ENCODE peak calls at places on chromosomes 3 and 15, in six cellular contexts. One of them, this sample, is unnamed. For H3K36me3, the result is how much of the 10 kb centered on the place peaks cover.

GRCh38 chr3:39038165-39038564 is 13.6 kb downstream of the SCN11A start:
- DNase-seq in prostate gland: no peak
- DNase-seq in tibial artery: no peak
- DNase-seq in transverse colon: no peak
- DNase-seq in GM12878: no peak
- DNase-seq in fibroblast of lung: peak
- DNase-seq in this sample: no peak

GRCh38 chr3:127088511-127089430 is 104.2 kb upstream of the PRR23E start:
- DNase-seq in prostate gland: no peak
- DNase-seq in tibial artery: no peak
- DNase-seq in transverse colon: no peak
- DNase-seq in GM12878: no peak
- DNase-seq in fibroblast of lung: no peak
- DNase-seq in this sample: no peak

GRCh38 chr3:185976977-185977678 is 39.3 kb upstream of the TRA2B start:
- DNase-seq in prostate gland: peak
- DNase-seq in tibial artery: peak
- DNase-seq in transverse colon: peak
- DNase-seq in GM12878: peak
- DNase-seq in fibroblast of lung: peak
- DNase-seq in this sample: peak

GRCh38 chr15:76140069-76140454 is 80.3 kb downstream of the TMEM266 start:
- DNase-seq in prostate gland: no peak
- DNase-seq in tibial artery: no peak
- DNase-seq in transverse colon: no peak
- DNase-seq in GM12878: no peak
- DNase-seq in fibroblast of lung: no peak
- DNase-seq in this sample: no peak

GRCh38 chr3:50604628-50605588 is 6.7 kb downstream of the CISH start:
- DNase-seq in prostate gland: peak
- DNase-seq in tibial artery: no peak
- DNase-seq in transverse colon: peak
- DNase-seq in GM12878: no peak
- DNase-seq in fibroblast of lung: no peak
- DNase-seq in this sample: no peak

GRCh38 chr3:37700849-37701248 is 160.8 kb upstream of the CTDSPL start:
- DNase-seq in prostate gland: no peak
- DNase-seq in tibial artery: peak
- DNase-seq in transverse colon: no peak
- DNase-seq in GM12878: no peak
- DNase-seq in fibroblast of lung: no peak
- DNase-seq in this sample: no peak

GRCh38 chr3:75332784-75333183 is 331.3 kb upstream of the FRG2C start:
- DNase-seq in prostate gland: no peak
- DNase-seq in tibial artery: no peak
- DNase-seq in transverse colon: no peak
- DNase-seq in GM12878: no peak
- DNase-seq in fibroblast of lung: peak
- DNase-seq in this sample: no peak

GRCh38 chr3:104916971-104917370 is 449.7 kb upstream of the ALCAM start:
- DNase-seq in prostate gland: no peak
- DNase-seq in tibial artery: no peak
- DNase-seq in transverse colon: no peak
- DNase-seq in GM12878: no peak
- DNase-seq in fibroblast of lung: no peak
- DNase-seq in this sample: no peak

GRCh38 chr3:20254268-20255117 is 68.5 kb upstream of the SGO1 start:
- DNase-seq in prostate gland: no peak
- DNase-seq in tibial artery: no peak
- DNase-seq in transverse colon: no peak
- DNase-seq in GM12878: no peak
- DNase-seq in fibroblast of lung: no peak
- DNase-seq in this sample: no peak

GRCh38 chr3:64575211-64575844 is 112.5 kb downstream of the ADAMTS9 start:
- DNase-seq in prostate gland: no peak
- DNase-seq in tibial artery: no peak
- DNase-seq in transverse colon: no peak
- DNase-seq in GM12878: no peak
- DNase-seq in fibroblast of lung: peak
- DNase-seq in this sample: no peak

GRCh38 chr3:104521606-104522336 is 844.9 kb upstream of the ALCAM start:
- DNase-seq in prostate gland: no peak
- DNase-seq in tibial artery: no peak
- DNase-seq in transverse colon: peak
- DNase-seq in GM12878: peak
- DNase-seq in fibroblast of lung: no peak
- DNase-seq in this sample: no peak

GRCh38 chr15:28901587-28901980 is 15.8 kb downstream of the APBA2 start:
- DNase-seq in prostate gland: no peak
- DNase-seq in tibial artery: peak
- DNase-seq in transverse colon: no peak
- DNase-seq in GM12878: no peak
- DNase-seq in fibroblast of lung: no peak
- DNase-seq in this sample: no peak

GRCh38 chr3:136249091-136249490 is 1.0 kb upstream of the PCCB start:
- DNase-seq in prostate gland: no peak
- DNase-seq in tibial artery: no peak
- DNase-seq in transverse colon: no peak
- DNase-seq in GM12878: no peak
- DNase-seq in fibroblast of lung: no peak
- DNase-seq in this sample: no peak

GRCh38 chr3:126494204-126494603 is 18.5 kb upstream of the ZXDC start:
- DNase-seq in prostate gland: no peak
- DNase-seq in tibial artery: no peak
- DNase-seq in transverse colon: no peak
- DNase-seq in GM12878: no peak
- DNase-seq in fibroblast of lung: peak
- DNase-seq in this sample: no peak

GRCh38 chr3:189304465-189305341 is 132.9 kb downstream of the TPRG1 start:
- DNase-seq in prostate gland: peak
- DNase-seq in tibial artery: no peak
- DNase-seq in transverse colon: peak
- DNase-seq in GM12878: no peak
- DNase-seq in fibroblast of lung: peak
- DNase-seq in this sample: peak

GRCh38 chr15:29656636-29657475 is 165.4 kb downstream of the TJP1 start:
- DNase-seq in prostate gland: peak
- DNase-seq in tibial artery: no peak
- DNase-seq in transverse colon: no peak
- DNase-seq in GM12878: no peak
- DNase-seq in fibroblast of lung: peak
- DNase-seq in this sample: peak

GRCh38 chr3:124599779-124600693 is 130.2 kb upstream of the UMPS start:
- DNase-seq in prostate gland: peak
- DNase-seq in tibial artery: no peak
- DNase-seq in transverse colon: peak
- DNase-seq in GM12878: no peak
- DNase-seq in fibroblast of lung: peak
- DNase-seq in this sample: peak

GRCh38 chr3:161413127-161413854 is 42.0 kb upstream of the SPTSSB start:
- DNase-seq in prostate gland: no peak
- DNase-seq in tibial artery: no peak
- DNase-seq in transverse colon: no peak
- DNase-seq in GM12878: no peak
- DNase-seq in fibroblast of lung: peak
- DNase-seq in this sample: no peak

GRCh38 chr15:56653787-56654186 is 79.5 kb downstream of the ZNF280D start:
- DNase-seq in prostate gland: no peak
- DNase-seq in tibial artery: no peak
- DNase-seq in transverse colon: no peak
- DNase-seq in GM12878: no peak
- DNase-seq in fibroblast of lung: no peak
- DNase-seq in this sample: no peak

GRCh38 chr15:90059208-90059985 is 42.9 kb downstream of the IDH2 start:
- DNase-seq in prostate gland: no peak
- DNase-seq in tibial artery: peak
- DNase-seq in transverse colon: peak
- DNase-seq in GM12878: peak
- DNase-seq in fibroblast of lung: no peak
- DNase-seq in this sample: no peak

GRCh38 chr3:12967751-12968209 is 105.4 kb downstream of the IQSEC1 start:
- DNase-seq in prostate gland: peak
- DNase-seq in tibial artery: peak
- DNase-seq in transverse colon: peak
- DNase-seq in GM12878: no peak
- DNase-seq in fibroblast of lung: peak
- DNase-seq in this sample: peak

GRCh38 chr3:30286007-30286669 is 320.3 kb upstream of the TGFBR2 start:
- DNase-seq in prostate gland: peak
- DNase-seq in tibial artery: peak
- DNase-seq in transverse colon: peak
- DNase-seq in GM12878: no peak
- DNase-seq in fibroblast of lung: peak
- DNase-seq in this sample: peak

GRCh38 chr3:64144241-64144900 is 80.9 kb downstream of the PRICKLE2 start:
- DNase-seq in prostate gland: no peak
- DNase-seq in tibial artery: no peak
- DNase-seq in transverse colon: no peak
- DNase-seq in GM12878: no peak
- DNase-seq in fibroblast of lung: no peak
- DNase-seq in this sample: no peak

GRCh38 chr15:31955734-31956133 is 74.6 kb upstream of the CHRNA7 start:
- DNase-seq in prostate gland: no peak
- DNase-seq in tibial artery: no peak
- DNase-seq in transverse colon: no peak
- DNase-seq in GM12878: no peak
- DNase-seq in fibroblast of lung: no peak
- DNase-seq in this sample: no peak

GRCh38 chr3:49484471-49484870 is 14.4 kb downstream of the DAG1 start:
- DNase-seq in prostate gland: no peak
- DNase-seq in tibial artery: no peak
- DNase-seq in transverse colon: no peak
- DNase-seq in GM12878: no peak
- DNase-seq in fibroblast of lung: peak
- DNase-seq in this sample: no peak

GRCh38 chr3:25386686-25387271 is 41.3 kb upstream of the RARB start:
- DNase-seq in prostate gland: no peak
- DNase-seq in tibial artery: no peak
- DNase-seq in transverse colon: no peak
- DNase-seq in GM12878: no peak
- DNase-seq in fibroblast of lung: no peak
- DNase-seq in this sample: no peak

GRCh38 chr15:92586383-92586910 is 69.1 kb downstream of the FAM174B start:
- DNase-seq in prostate gland: no peak
- DNase-seq in tibial artery: no peak
- DNase-seq in transverse colon: no peak
- DNase-seq in GM12878: no peak
- DNase-seq in fibroblast of lung: no peak
- DNase-seq in this sample: no peak

GRCh38 chr15:47753591-47753990 is 36.3 kb downstream of the SEMA6D start:
- DNase-seq in prostate gland: no peak
- DNase-seq in tibial artery: no peak
- DNase-seq in transverse colon: no peak
- DNase-seq in GM12878: no peak
- DNase-seq in fibroblast of lung: no peak
- DNase-seq in this sample: no peak

GRCh38 chr3:48634661-48635221 is 520 bp downstream of the SLC26A6 start:
- DNase-seq in prostate gland: peak
- DNase-seq in tibial artery: peak
- DNase-seq in transverse colon: peak
- DNase-seq in GM12878: peak
- DNase-seq in fibroblast of lung: peak
- DNase-seq in this sample: peak

DNA sequence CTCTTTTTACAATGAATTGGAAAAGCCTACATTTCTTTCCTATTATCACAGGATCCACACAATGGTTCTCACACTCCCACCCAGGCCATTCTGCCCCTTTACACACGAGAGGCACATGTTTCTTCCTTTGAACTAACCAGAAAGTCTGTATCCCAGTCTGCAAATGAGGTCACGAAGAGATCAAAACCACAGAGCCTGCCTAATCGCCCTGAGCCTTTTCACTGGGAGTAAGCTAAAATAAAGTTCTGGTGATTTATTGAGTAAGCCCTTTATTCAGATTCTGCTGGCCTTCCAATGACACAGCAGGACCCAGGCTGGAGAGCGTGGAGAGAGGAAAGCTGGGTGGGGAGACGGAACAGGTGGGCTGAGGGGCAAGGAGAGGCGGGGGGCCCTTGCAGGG is 78.7 kb downstream of the ATP1B3 start:
- DNase-seq in prostate gland: no peak
- DNase-seq in tibial artery: no peak
- DNase-seq in transverse colon: no peak
- DNase-seq in GM12878: no peak
- DNase-seq in fibroblast of lung: peak
- DNase-seq in this sample: peak
- H3K27ac ChIP-seq in prostate gland: no peak
- H3K27ac ChIP-seq in tibial artery: no peak
- H3K27ac ChIP-seq in transverse colon: peak
- H3K27ac ChIP-seq in GM12878: no peak
- H3K27ac ChIP-seq in fibroblast of lung: no peak
- H3K27ac ChIP-seq in this sample: peak

DNA sequence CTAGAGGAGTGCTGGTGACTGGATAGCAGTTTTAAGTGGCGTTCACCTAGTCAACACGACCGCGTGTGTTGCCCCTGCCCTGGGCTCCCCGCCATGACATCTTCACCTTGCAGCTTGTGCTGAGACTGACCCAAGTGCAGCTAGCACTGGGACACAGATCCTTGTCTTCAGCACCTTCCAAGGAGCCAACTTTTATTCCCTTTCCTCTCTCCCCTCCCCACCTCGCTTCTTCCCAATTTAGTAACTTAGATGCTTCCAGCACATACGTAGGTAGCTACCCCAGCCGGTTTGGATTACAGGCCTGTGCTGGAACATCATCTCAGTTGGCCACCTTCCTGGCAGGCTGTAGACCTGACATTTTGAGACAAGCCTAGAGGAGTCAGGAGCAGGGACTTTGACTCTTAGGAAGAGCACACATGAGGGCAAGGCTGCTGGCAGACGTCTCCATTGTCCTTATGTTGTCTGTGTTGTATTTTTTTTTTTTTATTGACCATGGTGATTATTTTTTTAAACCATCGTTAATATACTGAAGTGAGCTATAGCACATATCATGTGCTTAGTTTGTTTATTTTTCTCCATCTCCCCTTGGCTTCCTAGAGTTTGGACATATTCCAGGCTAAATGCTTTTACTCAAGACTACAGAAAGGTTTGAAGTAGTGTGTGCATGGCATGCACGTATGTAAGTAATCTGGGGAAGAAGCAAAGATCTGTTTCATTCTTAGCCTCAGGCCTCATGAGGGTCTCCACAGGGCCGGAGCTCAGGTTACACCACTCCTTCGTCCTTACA is 61.0 kb downstream of the AAGAB start:
- DNase-seq in prostate gland: peak
- DNase-seq in tibial artery: no peak
- DNase-seq in transverse colon: no peak
- DNase-seq in GM12878: no peak
- DNase-seq in fibroblast of lung: no peak
- DNase-seq in this sample: no peak
- H3K36me3 ChIP-seq in prostate gland: under half
- H3K36me3 ChIP-seq in tibial artery: under half
- H3K36me3 ChIP-seq in transverse colon: under half
- H3K36me3 ChIP-seq in GM12878: under half
- H3K36me3 ChIP-seq in fibroblast of lung: under half
- H3K36me3 ChIP-seq in this sample: under half

GRCh38 chr3:171840484-171840830 is 2.7 kb upstream of the TMEM212 start:
- DNase-seq in prostate gland: no peak
- DNase-seq in tibial artery: no peak
- DNase-seq in transverse colon: no peak
- DNase-seq in GM12878: no peak
- DNase-seq in fibroblast of lung: no peak
- DNase-seq in this sample: no peak
- H3K4me3 ChIP-seq in prostate gland: no peak
- H3K4me3 ChIP-seq in tibial artery: no peak
- H3K4me3 ChIP-seq in transverse colon: no peak
- H3K4me3 ChIP-seq in GM12878: no peak
- H3K4me3 ChIP-seq in fibroblast of lung: no peak
- H3K4me3 ChIP-seq in this sample: no peak

GRCh38 chr3:157115069-157116006 is 44.6 kb downstream of the CCNL1 start:
- DNase-seq in prostate gland: no peak
- DNase-seq in tibial artery: no peak
- DNase-seq in transverse colon: no peak
- DNase-seq in GM12878: no peak
- DNase-seq in fibroblast of lung: peak
- DNase-seq in this sample: no peak
- H3K27ac ChIP-seq in prostate gland: no peak
- H3K27ac ChIP-seq in tibial artery: no peak
- H3K27ac ChIP-seq in transverse colon: no peak
- H3K27ac ChIP-seq in GM12878: no peak
- H3K27ac ChIP-seq in fibroblast of lung: no peak
- H3K27ac ChIP-seq in this sample: no peak